ENCODE peak calls at places on chromosomes 12 and 14, in nine cellular contexts. N, L, W, Y, S, J, T, I and U are unnamed samples.
A peak's percentile ranks its signal among the peaks of the same experiment; 100 is the strongest.

GRCh38 chr14:29709490-29709889 is 218.2 kb downstream of the PRKD1 start:
- DNase-seq in T (no peak), Y (no peak), J (no peak), I (no peak), S (no peak), N (no peak), W (no peak), L (no peak), U (no peak)

GRCh38 chr12:118015944-118016343 is 559 bp upstream of the RFC5 start:
- DNase-seq in Y (no peak), S (no peak), J (no peak), N (no peak), W (no peak), T (no peak), L (no peak), I (no peak), U (no peak)

GRCh38 chr12:130097798-130098255 is 64.4 kb upstream of the FZD10 start:
- DNase-seq in N (no peak), I (no peak), T (no peak), J (no peak), L (no peak), Y (no peak), S (no peak), W (no peak), U (no peak)

GRCh38 chr14:104101651-104102281 is 16.3 kb downstream of the ASPG start:
- DNase-seq in L (no peak), W (no peak), J (no peak), T (no peak), S (no peak), I (no peak), N (no peak), Y (no peak), U (no peak)

GRCh38 chr12:44876554-44877275 is 600 bp upstream of the NELL2 start:
- DNase-seq in T (peak; percentile 31), I (peak; percentile 13), L (no peak), N (peak; percentile 60), Y (no peak), J (no peak), W (peak; percentile 6), S (no peak), U (peak; percentile 5)

GRCh38 chr12:49703647-49704137 is 3.5 kb downstream of the FMNL3 start:
- DNase-seq in N (no peak), L (no peak), Y (no peak), I (no peak), S (peak; percentile 51), J (no peak), T (no peak), W (peak; percentile 27), U (no peak)

GRCh38 chr12:95077341-95077740 is 3.9 kb upstream of the NR2C1 start:
- DNase-seq in S (no peak), J (no peak), N (no peak), L (no peak), I (no peak), T (no peak), W (no peak), Y (no peak), U (no peak)

GRCh38 chr12:85872497-85873091 is 1.5 kb upstream of the NTS start:
- DNase-seq in I (no peak), S (peak; percentile 38), J (no peak), N (no peak), L (peak; percentile 26), T (peak; percentile 63), Y (no peak), W (no peak), U (no peak)

GRCh38 chr14:25396128-25396527 is 346.2 kb upstream of the STXBP6 start:
- DNase-seq in W (no peak), N (no peak), I (no peak), J (no peak), Y (no peak), T (no peak), L (no peak), S (no peak), U (no peak)

GRCh38 chr12:122880668-122881067 is 15.3 kb downstream of the VPS37B start:
- DNase-seq in I (no peak), L (no peak), N (no peak), W (no peak), Y (no peak), J (no peak), S (no peak), T (no peak), U (no peak)

GRCh38 chr12:68521321-68521839 is 89.3 kb upstream of the RAP1B start:
- DNase-seq in L (peak; percentile 61), Y (no peak), N (no peak), W (no peak), I (no peak), T (no peak), J (no peak), S (peak; percentile 65), U (no peak)

GRCh38 chr12:22529281-22530060 is 14.9 kb downstream of the C2CD5 start:
- DNase-seq in L (no peak), T (peak; percentile 11), S (peak; percentile 30), I (no peak), N (no peak), Y (no peak), W (no peak), J (no peak), U (no peak)

GRCh38 chr14:55794655-55795583 is 214.9 kb downstream of the KTN1 start:
- DNase-seq in T (peak; percentile 41), W (no peak), I (no peak), S (no peak), Y (peak; percentile 6), L (no peak), J (no peak), N (no peak), U (no peak)

GRCh38 chr14:58866386-58866785 is 228.6 kb downstream of the DACT1 start:
- DNase-seq in I (no peak), L (no peak), Y (no peak), S (no peak), T (no peak), W (no peak), N (no peak), J (no peak), U (no peak)

GRCh38 chr12:32588604-32589003 is 90.5 kb upstream of the DNM1L start:
- DNase-seq in L (no peak), J (no peak), S (no peak), N (no peak), I (no peak), Y (no peak), T (no peak), W (no peak), U (no peak)

GRCh38 chr12:37672655-37673260 is 643.8 kb upstream of the ALG10B start:
- DNase-seq in J (no peak), L (no peak), S (no peak), W (no peak), T (no peak), I (no peak), Y (no peak), N (no peak), U (no peak)

GRCh38 chr14:99781091-99781490 is 12.1 kb upstream of the EML1 start:
- DNase-seq in N (no peak), W (no peak), L (no peak), J (no peak), I (no peak), T (no peak), Y (no peak), S (no peak), U (no peak)

GRCh38 chr12:53191096-53191884 is 10.6 kb upstream of the CSAD start:
- DNase-seq in Y (no peak), J (no peak), N (no peak), S (no peak), W (no peak), T (no peak), I (no peak), L (no peak), U (no peak)

GRCh38 chr14:38931969-38932652 is 170.9 kb downstream of the SEC23A start:
- DNase-seq in J (no peak), I (no peak), L (no peak), Y (no peak), S (no peak), N (no peak), T (no peak), W (no peak), U (no peak)

GRCh38 chr12:25771062-25771461 is 187.4 kb upstream of the RASSF8 start:
- DNase-seq in J (no peak), Y (no peak), W (no peak), T (no peak), S (peak; percentile 25), N (no peak), L (no peak), I (no peak), U (no peak)